ENCODE peak calls at places on chromosomes 12 and 14, in seven cellular contexts. M, V, G, E, J, A and O are unnamed samples.

GRCh38 chr12:51828951-51829581 is 19.5 kb downstream of the FIGNL2 start:
- DNase-seq in M (peak; percentile 95), V (no peak), G (no peak), E (no peak), J (no peak), A (no peak), O (no peak)

GRCh38 chr12:116172224-116172849 is 105.2 kb downstream of the MED13L start:
- DNase-seq in M (no peak), V (no peak), G (no peak), E (no peak), J (no peak), A (no peak), O (no peak)

GRCh38 chr14:42884100-42884499 is 1277.4 kb downstream of the LRFN5 start:
- DNase-seq in M (no peak), V (no peak), G (no peak), E (no peak), J (no peak), A (peak; percentile 17), O (no peak)

GRCh38 chr12:25083211-25083610 is 111.7 kb downstream of the DNAI7 start:
- DNase-seq in M (no peak), V (no peak), G (no peak), E (no peak), J (no peak), A (no peak), O (no peak)

GRCh38 chr14:99241314-99242035 is 30.5 kb downstream of the BCL11B start:
- DNase-seq in M (no peak), V (no peak), G (no peak), E (no peak), J (no peak), A (no peak), O (no peak)

GRCh38 chr12:53659011-53659551 is 16.8 kb downstream of the ATP5MC2 start:
- DNase-seq in M (peak; percentile 87), V (peak; percentile 81), G (no peak), E (no peak), J (peak; percentile 67), A (peak; percentile 68), O (no peak)

GRCh38 chr14:36394593-36394992 is 74.2 kb upstream of the MBIP start:
- DNase-seq in M (no peak), V (no peak), G (no peak), E (no peak), J (no peak), A (no peak), O (no peak)

GRCh38 chr14:62914025-62914424 is 131.2 kb downstream of the KCNH5 start:
- DNase-seq in M (no peak), V (no peak), G (no peak), E (no peak), J (no peak), A (no peak), O (no peak)

GRCh38 chr12:6784292-6784691 is 5.0 kb upstream of the CD4 start:
- DNase-seq in M (no peak), V (no peak), G (no peak), E (no peak), J (no peak), A (no peak), O (no peak)

GRCh38 chr14:26332966-26333365 is 264.9 kb downstream of the NOVA1 start:
- DNase-seq in M (no peak), V (no peak), G (peak; percentile 53), E (no peak), J (no peak), A (no peak), O (no peak)

GRCh38 chr12:43733687-43734086 is 24.9 kb downstream of the PUS7L start:
- DNase-seq in M (no peak), V (no peak), G (no peak), E (no peak), J (no peak), A (no peak), O (no peak)

GRCh38 chr12:124938606-124939427 is 24.4 kb upstream of the UBC start:
- DNase-seq in M (peak; percentile 80), V (peak; percentile 85), G (peak; percentile 87), E (no peak), J (peak; percentile 59), A (peak; percentile 91), O (peak; percentile 39)

GRCh38 chr14:39431416-39432178 is 636 bp downstream of the FBXO33 start:
- DNase-seq in M (peak; percentile 73), V (peak; percentile 55), G (peak; percentile 82), E (peak; percentile 43), J (peak; percentile 63), A (peak; percentile 70), O (peak; percentile 73)

GRCh38 chr14:69139743-69140142 is 13.2 kb downstream of the DCAF5 start:
- DNase-seq in M (no peak), V (no peak), G (no peak), E (no peak), J (no peak), A (no peak), O (no peak)

GRCh38 chr12:68675098-68675842 is 11.5 kb upstream of the NUP107 start:
- DNase-seq in M (peak; percentile 30), V (peak; percentile 35), G (no peak), E (no peak), J (no peak), A (no peak), O (peak; percentile 17)

GRCh38 chr14:78297843-78298242 is 127.7 kb downstream of the NRXN3 start:
- DNase-seq in M (peak; percentile 34), V (no peak), G (no peak), E (no peak), J (no peak), A (no peak), O (no peak)

GRCh38 chr12:5511644-5512584 is 80.0 kb downstream of the NTF3 start:
- DNase-seq in M (peak; percentile 62), V (peak; percentile 52), G (no peak), E (no peak), J (no peak), A (peak; percentile 36), O (peak; percentile 22)

GRCh38 chr12:80778005-80778541 is 61.4 kb downstream of the MYF5 start:
- DNase-seq in M (no peak), V (peak; percentile 47), G (no peak), E (peak; percentile 48), J (no peak), A (peak; percentile 71), O (no peak)

GRCh38 chr14:91835920-91836843 is 31.2 kb downstream of the TC2N start:
- DNase-seq in M (peak; percentile 89), V (peak; percentile 89), G (peak; percentile 70), E (peak; percentile 48), J (no peak), A (peak; percentile 96), O (peak; percentile 86)

GRCh38 chr12:110733089-110733715 is 9.5 kb downstream of the PPP1CC start:
- DNase-seq in M (no peak), V (no peak), G (no peak), E (no peak), J (no peak), A (no peak), O (no peak)

GRCh38 chr12:111274820-111275219 is 94.1 kb downstream of the PHETA1 start:
- DNase-seq in M (peak; percentile 33), V (no peak), G (no peak), E (no peak), J (no peak), A (no peak), O (peak; percentile 8)